ENCODE peak calls at places on chromosome 22, in six cellular contexts. One of them, this sample, is unnamed.

GRCh38 chr22:49582171-49582570 is 245.5 kb downstream of the BRD1 start:
- DNase-seq in right lobe of liver: no peak
- DNase-seq in left cardiac atrium: no peak
- DNase-seq in B cell: no peak
- DNase-seq in stimulated activated CD8-positive, alpha-beta memory T cell treated with anti-CD3 and anti-CD28 coated beads, Interleukin-15, amount 100 ng/mL, for 4 hours: no peak
- DNase-seq in H1: no peak
- DNase-seq in this sample: no peak

GRCh38 chr22:36433318-36434231 is 45.8 kb upstream of the MYH9 start:
- DNase-seq in H1: no peak
- DNase-seq in stimulated activated CD8-positive, alpha-beta memory T cell treated with anti-CD3 and anti-CD28 coated beads, Interleukin-15, amount 100 ng/mL, for 4 hours: no peak
- DNase-seq in left cardiac atrium: no peak
- DNase-seq in B cell: no peak
- DNase-seq in right lobe of liver: peak; percentile 70
- DNase-seq in this sample: no peak

GRCh38 chr22:46895753-46896152 is 133.3 kb downstream of the TBC1D22A start:
- DNase-seq in H1: no peak
- DNase-seq in stimulated activated CD8-positive, alpha-beta memory T cell treated with anti-CD3 and anti-CD28 coated beads, Interleukin-15, amount 100 ng/mL, for 4 hours: no peak
- DNase-seq in B cell: no peak
- DNase-seq in right lobe of liver: no peak
- DNase-seq in left cardiac atrium: no peak
- DNase-seq in this sample: no peak

GRCh38 chr22:27120036-27120435 is 462.6 kb downstream of the MIAT start:
- DNase-seq in stimulated activated CD8-positive, alpha-beta memory T cell treated with anti-CD3 and anti-CD28 coated beads, Interleukin-15, amount 100 ng/mL, for 4 hours: no peak
- DNase-seq in B cell: no peak
- DNase-seq in left cardiac atrium: no peak
- DNase-seq in H1: no peak
- DNase-seq in right lobe of liver: no peak
- DNase-seq in this sample: no peak

GRCh38 chr22:46057762-46058420 is 80.9 kb upstream of the WNT7B start:
- DNase-seq in stimulated activated CD8-positive, alpha-beta memory T cell treated with anti-CD3 and anti-CD28 coated beads, Interleukin-15, amount 100 ng/mL, for 4 hours: no peak
- DNase-seq in right lobe of liver: peak; percentile 50
- DNase-seq in B cell: peak; percentile 91
- DNase-seq in H1: no peak
- DNase-seq in left cardiac atrium: peak; percentile 31
- DNase-seq in this sample: no peak

GRCh38 chr22:26672060-26672471 is 14.7 kb downstream of the MIAT start:
- DNase-seq in stimulated activated CD8-positive, alpha-beta memory T cell treated with anti-CD3 and anti-CD28 coated beads, Interleukin-15, amount 100 ng/mL, for 4 hours: no peak
- DNase-seq in left cardiac atrium: peak; percentile 35
- DNase-seq in H1: no peak
- DNase-seq in right lobe of liver: no peak
- DNase-seq in B cell: no peak
- DNase-seq in this sample: no peak

GRCh38 chr22:21760640-21761039 is 25.0 kb upstream of the YPEL1 start:
- DNase-seq in stimulated activated CD8-positive, alpha-beta memory T cell treated with anti-CD3 and anti-CD28 coated beads, Interleukin-15, amount 100 ng/mL, for 4 hours: no peak
- DNase-seq in H1: no peak
- DNase-seq in B cell: no peak
- DNase-seq in left cardiac atrium: no peak
- DNase-seq in right lobe of liver: no peak
- DNase-seq in this sample: no peak

GRCh38 chr22:38317995-38318715 is 922 bp upstream of the CSNK1E start:
- DNase-seq in left cardiac atrium: peak; percentile 86
- DNase-seq in B cell: no peak
- DNase-seq in right lobe of liver: peak; percentile 58
- DNase-seq in H1: no peak
- DNase-seq in stimulated activated CD8-positive, alpha-beta memory T cell treated with anti-CD3 and anti-CD28 coated beads, Interleukin-15, amount 100 ng/mL, for 4 hours: no peak
- DNase-seq in this sample: no peak

GRCh38 chr22:41687901-41688364 is 734 bp downstream of the SNU13 start:
- DNase-seq in right lobe of liver: no peak
- DNase-seq in left cardiac atrium: peak; percentile 43
- DNase-seq in H1: no peak
- DNase-seq in stimulated activated CD8-positive, alpha-beta memory T cell treated with anti-CD3 and anti-CD28 coated beads, Interleukin-15, amount 100 ng/mL, for 4 hours: no peak
- DNase-seq in B cell: no peak
- DNase-seq in this sample: no peak

GRCh38 chr22:50001388-50002231 is 11.0 kb downstream of the IL17REL start:
- DNase-seq in right lobe of liver: no peak
- DNase-seq in B cell: peak; percentile 41
- DNase-seq in left cardiac atrium: no peak
- DNase-seq in stimulated activated CD8-positive, alpha-beta memory T cell treated with anti-CD3 and anti-CD28 coated beads, Interleukin-15, amount 100 ng/mL, for 4 hours: no peak
- DNase-seq in H1: no peak
- DNase-seq in this sample: no peak